ENCODE peak calls at places on chromosome 2, in four cellular contexts. M is WTC11; N is stimulated activated CD4-positive, alpha-beta T cell treated with anti-CD3 and anti-CD28 coated beads, Interleukin-15, amount 100 ng/mL, for 24 hours; T is amygdala. R is an unnamed sample.

GRCh38 chr2:26609839-26610277 is 31.3 kb downstream of the CIB4 start:
- DNase-seq in M (no peak), N (peak; percentile 15), T (no peak), R (no peak)

GRCh38 chr2:121363632-121364420 is 78.8 kb upstream of the TFCP2L1 start:
- DNase-seq in M (no peak), N (no peak), T (no peak), R (no peak)

GRCh38 chr2:227826019-227826521 is 12.4 kb downstream of the CCL20 start:
- DNase-seq in M (no peak), N (no peak), T (no peak), R (no peak)

GRCh38 chr2:162261032-162261945 is 18.0 kb upstream of the FAP start:
- DNase-seq in M (no peak), N (no peak), T (no peak), R (no peak)

GRCh38 chr2:30072250-30072842 is 74.5 kb upstream of the YPEL5 start:
- DNase-seq in M (peak; percentile 81), N (peak; percentile 74), T (peak; percentile 38), R (peak; percentile 78)

GRCh38 chr2:97918818-97919217 is 76.9 kb downstream of the TMEM131 start:
- DNase-seq in M (no peak), N (no peak), T (no peak), R (no peak)

GRCh38 chr2:240626531-240627300 is 1.4 kb downstream of the GPR35 start:
- DNase-seq in M (peak; percentile 16), N (peak; percentile 60), T (no peak), R (no peak)

GRCh38 chr2:628651-629050 is 48.6 kb downstream of the TMEM18 start:
- DNase-seq in M (no peak), N (no peak), T (no peak), R (no peak)

GRCh38 chr2:185222311-185222710 is 516.3 kb upstream of the FSIP2 start:
- DNase-seq in M (no peak), N (no peak), T (no peak), R (no peak)

GRCh38 chr2:121034551-121034950 is 250.5 kb downstream of the TFCP2L1 start:
- DNase-seq in M (no peak), N (no peak), T (no peak), R (no peak)

GRCh38 chr2:17387591-17387990 is 130.6 kb downstream of the RAD51AP2 start:
- DNase-seq in M (no peak), N (no peak), T (no peak), R (no peak)

GRCh38 chr2:46634905-46635304 is 155.5 kb downstream of the TMEM247 start:
- DNase-seq in M (no peak), N (no peak), T (no peak), R (no peak)

GRCh38 chr2:71952572-71953188 is 195.0 kb downstream of the CYP26B1 start:
- DNase-seq in M (no peak), N (no peak), T (no peak), R (no peak)

R was measured in glutamatergic neuron.